ENCODE peak calls at places on chromosomes 2 and 18, in nine cellular contexts. L is breast epithelium, Q is NB4, P is spleen, W is ovary, H is adrenal gland, U is GM12878, N is HCT116, Z is A549. E is an unnamed sample.
A peak's percentile ranks its signal among the peaks of the same experiment; 100 is the strongest.

GRCh38 chr18:79528296-79528695 is 132.6 kb downstream of the NFATC1 start:
- DNase-seq in N (no peak), Z (no peak), L (no peak), W (peak; percentile 27), U (no peak), H (no peak), Q (no peak), P (peak; percentile 70), E (no peak)

GRCh38 chr2:10987439-10987838 is 75.7 kb downstream of the KCNF1 start:
- DNase-seq in H (no peak), W (no peak), U (no peak), P (no peak), Q (no peak), Z (no peak), N (no peak), L (no peak), E (no peak)

GRCh38 chr18:30682667-30683066 is 359.9 kb downstream of the DSC3 start:
- DNase-seq in P (no peak), L (no peak), N (no peak), U (no peak), Z (no peak), W (no peak), H (no peak), Q (no peak), E (no peak)

GRCh38 chr2:144946263-144946662 is 426.3 kb upstream of the ZEB2 start:
- DNase-seq in W (no peak), N (no peak), Q (peak; percentile 80), P (no peak), L (no peak), Z (no peak), H (no peak), U (no peak), E (no peak)

GRCh38 chr18:73670536-73670935 is 477.1 kb downstream of the FBXO15 start:
- DNase-seq in Q (no peak), Z (no peak), L (no peak), P (no peak), W (no peak), N (no peak), H (no peak), U (no peak), E (peak; percentile 10)

GRCh38 chr2:148813603-148814065 is 61.4 kb upstream of the KIF5C start:
- DNase-seq in W (no peak), H (peak; percentile 18), L (no peak), P (peak; percentile 77), Z (no peak), U (peak; percentile 76), Q (no peak), N (no peak), E (peak; percentile 75)

GRCh38 chr2:172339431-172340010 is 87.9 kb upstream of the ITGA6 start:
- DNase-seq in U (no peak), W (no peak), N (no peak), Z (no peak), L (no peak), H (no peak), Q (no peak), P (no peak), E (no peak)

GRCh38 chr2:191030521-191031154 is 16.7 kb upstream of the STAT1 start:
- DNase-seq in H (peak; percentile 28), U (no peak), W (no peak), L (no peak), Q (peak; percentile 77), P (no peak), Z (peak; percentile 40), N (no peak), E (no peak)

GRCh38 chr2:168136392-168136977 is 110.9 kb downstream of the STK39 start:
- DNase-seq in P (no peak), U (no peak), Z (peak; percentile 15), L (no peak), H (no peak), W (no peak), N (peak; percentile 46), Q (peak; percentile 58), E (no peak)

GRCh38 chr2:23489471-23490400 is 104.8 kb downstream of the KLHL29 start:
- DNase-seq in Q (peak; percentile 61), W (no peak), N (no peak), H (peak; percentile 77), U (no peak), P (peak; percentile 65), L (no peak), Z (no peak), E (no peak)

GRCh38 chr2:176188218-176188968 is at the start of gene HOXD1:
- DNase-seq in U (no peak), Z (peak; percentile 78), P (no peak), N (no peak), H (peak; percentile 54), W (peak; percentile 54), L (no peak), Q (no peak), E (no peak)

GRCh38 chr2:28927878-28928277 is 33.4 kb downstream of the WDR43 start:
- DNase-seq in P (no peak), Q (no peak), W (no peak), Z (no peak), H (no peak), N (no peak), L (no peak), U (no peak), E (no peak)

GRCh38 chr2:16851131-16851530 is 185.5 kb upstream of the CYRIA start:
- DNase-seq in N (no peak), Z (no peak), Q (no peak), W (no peak), P (no peak), H (no peak), U (no peak), L (no peak), E (no peak)

GRCh38 chr18:59567445-59567844 is 129.8 kb downstream of the CCBE1 start:
- DNase-seq in L (no peak), H (no peak), U (no peak), P (no peak), Q (no peak), Z (no peak), W (no peak), N (no peak), E (no peak)

GRCh38 chr2:198045227-198045626 is 240.8 kb downstream of the PLCL1 start:
- DNase-seq in N (no peak), U (no peak), P (no peak), Z (no peak), W (no peak), Q (no peak), L (no peak), H (no peak), E (no peak)

GRCh38 chr2:153478289-153479261 is at the start of gene RPRM:
- DNase-seq in N (peak; percentile 29), Z (peak; percentile 60), H (peak; percentile 86), U (no peak), P (peak; percentile 90), L (no peak), W (peak; percentile 89), Q (peak; percentile 20), E (peak; percentile 60)

GRCh38 chr2:213559053-213559452 is 274.8 kb downstream of the SPAG16 start:
- DNase-seq in L (no peak), N (no peak), H (no peak), Z (no peak), W (no peak), U (no peak), Q (no peak), P (no peak), E (no peak)

GRCh38 chr2:57343391-57344006 is 703.1 kb upstream of the VRK2 start:
- DNase-seq in P (no peak), N (peak; percentile 31), H (no peak), U (no peak), Q (no peak), W (no peak), L (no peak), Z (no peak), E (no peak)

GRCh38 chr18:21341141-21341540 is 99.1 kb downstream of the GREB1L start:
- DNase-seq in L (no peak), U (no peak), H (no peak), N (no peak), W (no peak), P (no peak), Z (no peak), Q (peak; percentile 6), E (no peak)

GRCh38 chr2:39593439-39594393 is 72.0 kb upstream of the TMEM178A start:
- DNase-seq in H (peak; percentile 58), Q (peak; percentile 66), U (no peak), Z (peak; percentile 39), W (peak; percentile 32), L (no peak), N (peak; percentile 12), P (no peak), E (no peak)

GRCh38 chr2:46825958-46826897 is 89.4 kb downstream of the MCFD2 start:
- DNase-seq in W (no peak), U (no peak), P (no peak), L (no peak), Q (no peak), H (no peak), Z (no peak), N (no peak), E (no peak)

GRCh38 chr18:62420151-62420512 is 95.0 kb downstream of the TNFRSF11A start:
- DNase-seq in L (no peak), N (no peak), Q (peak; percentile 32), U (no peak), W (no peak), P (no peak), Z (no peak), H (no peak), E (no peak)
- TF ChIP-seq POLR2A in L (no peak), N (no peak), Q (no peak), U (no peak), W (no peak), P (no peak), Z (no peak), H (no peak), E (no peak)

GRCh38 chr18:3012920-3013810 is at the start of gene LPIN2:
- DNase-seq in P (peak; percentile 100), Z (peak; percentile 80), W (peak; percentile 100), N (peak; percentile 87), H (peak; percentile 99), U (peak; percentile 71), Q (peak; percentile 94), L (peak; percentile 97), E (peak; percentile 92)
- TF ChIP-seq POLR2A in P (no peak), Z (no peak), W (peak; percentile 51), N (peak; percentile 38), H (peak; percentile 85), U (peak; percentile 61), Q (no peak), L (no peak), E (no peak)

GRCh38 chr2:97662895-97663625 is 784 bp downstream of the ACTR1B start:
- DNase-seq in U (peak; percentile 48), H (peak; percentile 89), N (no peak), Z (peak; percentile 47), P (peak; percentile 95), L (peak; percentile 78), W (peak; percentile 76), Q (peak; percentile 97), E (peak; percentile 70)
- TF ChIP-seq POLR2A in U (peak; percentile 12), H (peak; percentile 46), N (no peak), Z (no peak), P (no peak), L (no peak), W (peak; percentile 7), Q (no peak), E (peak; percentile 36)

DNA sequence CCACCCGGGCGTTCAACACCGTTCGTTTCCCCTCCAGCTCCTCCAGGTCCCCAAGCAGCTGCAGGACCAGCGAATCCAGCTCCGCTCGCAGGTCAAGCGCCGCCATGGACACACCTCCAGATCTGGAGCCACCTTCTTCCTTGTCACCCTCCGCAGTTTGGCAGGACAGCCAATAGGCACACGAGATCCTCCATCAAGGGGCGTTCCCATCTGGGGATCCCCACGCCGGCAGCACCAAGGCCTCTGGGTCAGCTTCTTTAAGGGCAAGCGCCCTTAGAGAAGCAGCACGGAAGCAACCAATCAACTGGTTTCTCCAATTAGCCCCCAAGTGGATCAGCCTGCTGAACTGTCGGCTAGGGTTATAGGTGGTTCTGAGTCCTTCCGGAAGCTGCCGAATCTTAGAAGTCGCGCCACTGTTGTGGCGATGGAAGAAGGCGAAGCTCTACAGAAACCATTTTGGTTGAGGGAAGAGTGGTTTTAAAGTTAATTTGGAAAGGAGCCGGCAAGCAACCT is 621 bp upstream of the IMP4 start:
- DNase-seq in H (peak; percentile 95), Q (peak; percentile 96), L (peak; percentile 88), Z (peak; percentile 89), P (peak; percentile 95), W (peak; percentile 82), N (peak; percentile 94), U (peak; percentile 84), E (peak; percentile 92)
- TF ChIP-seq POLR2A in H (no peak), Q (peak; percentile 66), L (no peak), Z (peak; percentile 34), P (no peak), W (peak; percentile 3), N (no peak), U (peak; percentile 89), E (peak; percentile 79)